ENCODE peak calls at places on chromosomes 12 and 14, in four cellular contexts. One of them, this sample, is unnamed.

GRCh38 chr12:24499151-24500146 is 449.5 kb downstream of the BCAT1 start:
- DNase-seq in K562: no peak
- DNase-seq in HL-60: no peak
- DNase-seq in GM12878: no peak
- DNase-seq in this sample: no peak

GRCh38 chr14:20356422-20356821 is 13.0 kb downstream of the PARP2 start:
- DNase-seq in HL-60: no peak
- DNase-seq in GM12878: no peak
- DNase-seq in K562: no peak
- DNase-seq in this sample: no peak

GRCh38 chr12:7061138-7061537 is 620 bp downstream of the C1S start:
- DNase-seq in HL-60: no peak
- DNase-seq in K562: no peak
- DNase-seq in GM12878: no peak
- DNase-seq in this sample: no peak

GRCh38 chr12:52655251-52655650 is 3.2 kb upstream of the KRT2 start:
- DNase-seq in K562: no peak
- DNase-seq in HL-60: no peak
- DNase-seq in GM12878: no peak
- DNase-seq in this sample: no peak

GRCh38 chr14:51056431-51056830 is 38.5 kb downstream of the TRIM9 start:
- DNase-seq in HL-60: no peak
- DNase-seq in K562: no peak
- DNase-seq in GM12878: no peak
- DNase-seq in this sample: no peak

GRCh38 chr12:6097384-6097783 is 27.1 kb downstream of the VWF start:
- DNase-seq in K562: no peak
- DNase-seq in HL-60: no peak
- DNase-seq in GM12878: no peak
- DNase-seq in this sample: no peak

GRCh38 chr12:81094718-81095360 is 17.0 kb downstream of the ACSS3 start:
- DNase-seq in GM12878: no peak
- DNase-seq in K562: no peak
- DNase-seq in HL-60: no peak
- DNase-seq in this sample: no peak

GRCh38 chr14:95463173-95463901 is 53.1 kb downstream of the SYNE3 start:
- DNase-seq in HL-60: no peak
- DNase-seq in GM12878: no peak
- DNase-seq in K562: no peak
- DNase-seq in this sample: no peak

GRCh38 chr14:100617715-100618693 is 30.8 kb upstream of the BEGAIN start:
- DNase-seq in GM12878: no peak
- DNase-seq in K562: no peak
- DNase-seq in HL-60: no peak
- DNase-seq in this sample: no peak

GRCh38 chr12:67705394-67706370 is 57.1 kb downstream of the DYRK2 start:
- DNase-seq in HL-60: no peak
- DNase-seq in GM12878: no peak
- DNase-seq in K562: no peak
- DNase-seq in this sample: no peak

GRCh38 chr14:79483472-79483871 is 727.8 kb downstream of the DIO2 start:
- DNase-seq in HL-60: no peak
- DNase-seq in GM12878: no peak
- DNase-seq in K562: no peak
- DNase-seq in this sample: no peak

GRCh38 chr12:46585854-46586621 is 213.5 kb upstream of the SLC38A2 start:
- DNase-seq in GM12878: no peak
- DNase-seq in K562: no peak
- DNase-seq in HL-60: no peak
- DNase-seq in this sample: no peak

GRCh38 chr12:20000229-20000869 is 368.0 kb upstream of the PDE3A start:
- DNase-seq in GM12878: no peak
- DNase-seq in K562: no peak
- DNase-seq in HL-60: no peak
- DNase-seq in this sample: no peak

GRCh38 chr14:29240046-29240445 is 473.5 kb downstream of the FOXG1 start:
- DNase-seq in K562: no peak
- DNase-seq in HL-60: no peak
- DNase-seq in GM12878: no peak
- DNase-seq in this sample: no peak

GRCh38 chr12:69991683-69992297 is 166.8 kb downstream of the MYRFL start:
- DNase-seq in K562: no peak
- DNase-seq in HL-60: no peak
- DNase-seq in GM12878: no peak
- DNase-seq in this sample: no peak

GRCh38 chr12:2384533-2385328 is 331.9 kb downstream of the CACNA1C start:
- DNase-seq in HL-60: no peak
- DNase-seq in K562: no peak
- DNase-seq in GM12878: no peak
- DNase-seq in this sample: no peak

GRCh38 chr14:62938774-62939173 is 106.5 kb downstream of the KCNH5 start:
- DNase-seq in HL-60: no peak
- DNase-seq in K562: no peak
- DNase-seq in GM12878: no peak
- DNase-seq in this sample: no peak

GRCh38 chr14:27528328-27528727 is 930.5 kb upstream of the NOVA1 start:
- DNase-seq in K562: no peak
- DNase-seq in GM12878: no peak
- DNase-seq in HL-60: no peak
- DNase-seq in this sample: no peak

GRCh38 chr12:53279888-53280498 is 11.9 kb downstream of the ESPL1 start:
- DNase-seq in HL-60: no peak
- DNase-seq in K562: no peak
- DNase-seq in GM12878: no peak
- DNase-seq in this sample: no peak

GRCh38 chr14:69887740-69888657 is 8.8 kb downstream of the SMOC1 start:
- DNase-seq in K562: no peak
- DNase-seq in HL-60: no peak
- DNase-seq in GM12878: no peak
- DNase-seq in this sample: no peak

GRCh38 chr12:130073721-130074120 is 88.5 kb upstream of the FZD10 start:
- DNase-seq in GM12878: no peak
- DNase-seq in K562: no peak
- DNase-seq in HL-60: no peak
- DNase-seq in this sample: no peak

GRCh38 chr14:100673085-100673806 is 53.4 kb upstream of the DLK1 start:
- DNase-seq in HL-60: no peak
- DNase-seq in GM12878: no peak
- DNase-seq in K562: no peak
- DNase-seq in this sample: no peak

GRCh38 chr14:58941666-58942065 is 246.8 kb upstream of the DAAM1 start:
- DNase-seq in GM12878: no peak
- DNase-seq in K562: no peak
- DNase-seq in HL-60: no peak
- DNase-seq in this sample: no peak

GRCh38 chr12:70443274-70443673 is 77.2 kb downstream of the KCNMB4 start:
- DNase-seq in HL-60: no peak
- DNase-seq in K562: no peak
- DNase-seq in GM12878: no peak
- DNase-seq in this sample: no peak

GRCh38 chr12:4269279-4269991 is 4.1 kb upstream of the CCND2 start:
- DNase-seq in K562: peak; percentile 68
- DNase-seq in HL-60: peak; percentile 76
- DNase-seq in GM12878: no peak
- DNase-seq in this sample: peak; percentile 61
- TF ChIP-seq POLR2AphosphoS5 in K562: no peak
- TF ChIP-seq POLR2AphosphoS5 in HL-60: peak; percentile 24
- TF ChIP-seq POLR2AphosphoS5 in GM12878: peak; percentile 77
- TF ChIP-seq POLR2AphosphoS5 in this sample: no peak

GRCh38 chr12:107684990-107685359 is 624 bp upstream of the PWP1 start:
- DNase-seq in HL-60: no peak
- DNase-seq in K562: peak; percentile 37
- DNase-seq in GM12878: no peak
- DNase-seq in this sample: no peak
- TF ChIP-seq SPI1 in HL-60: no peak
- TF ChIP-seq SPI1 in K562: no peak
- TF ChIP-seq SPI1 in GM12878: no peak
- TF ChIP-seq SPI1 in this sample: no peak

GRCh38 chr14:55436530-55436929 is 3.9 kb downstream of the TBPL2 start:
- DNase-seq in GM12878: no peak
- DNase-seq in HL-60: no peak
- DNase-seq in K562: no peak
- DNase-seq in this sample: no peak

GRCh38 chr14:55434805-55435174 is 5.6 kb downstream of the TBPL2 start:
- DNase-seq in GM12878: no peak
- DNase-seq in K562: no peak
- DNase-seq in HL-60: no peak
- DNase-seq in this sample: no peak

GRCh38 chr14:55430024-55430690 is 10.3 kb downstream of the TBPL2 start:
- DNase-seq in GM12878: no peak
- DNase-seq in K562: peak; percentile 29
- DNase-seq in HL-60: no peak
- DNase-seq in this sample: no peak

GRCh38 chr14:55433880-55434804 is 6.3 kb downstream of the TBPL2 start:
- DNase-seq in GM12878: no peak
- DNase-seq in K562: no peak
- DNase-seq in HL-60: no peak
- DNase-seq in this sample: no peak

DNA sequence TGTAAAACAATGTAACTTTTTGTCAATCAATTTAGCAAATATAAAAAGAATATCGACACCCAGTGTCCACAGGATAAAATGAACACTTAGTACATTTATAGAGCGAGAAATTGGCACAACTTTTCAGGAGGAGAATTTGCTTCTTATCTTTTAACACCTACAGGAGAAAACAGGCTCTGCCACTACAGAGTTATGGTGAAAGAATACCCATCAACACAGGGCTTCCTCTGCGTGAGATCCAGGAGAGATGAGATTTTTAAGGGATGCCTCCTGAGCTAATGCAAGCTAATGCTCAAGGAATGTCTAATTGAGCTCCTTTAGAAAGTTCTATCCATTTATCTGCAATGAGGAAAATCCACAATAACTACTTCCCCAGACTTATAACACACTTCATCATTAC is 7.8 kb downstream of the TBPL2 start:
- DNase-seq in K562: no peak
- DNase-seq in GM12878: no peak
- DNase-seq in HL-60: no peak
- DNase-seq in this sample: no peak
- TF ChIP-seq POLR2AphosphoS5 in K562: no peak
- TF ChIP-seq POLR2AphosphoS5 in GM12878: no peak
- TF ChIP-seq POLR2AphosphoS5 in HL-60: no peak
- TF ChIP-seq POLR2AphosphoS5 in this sample: no peak

DNA sequence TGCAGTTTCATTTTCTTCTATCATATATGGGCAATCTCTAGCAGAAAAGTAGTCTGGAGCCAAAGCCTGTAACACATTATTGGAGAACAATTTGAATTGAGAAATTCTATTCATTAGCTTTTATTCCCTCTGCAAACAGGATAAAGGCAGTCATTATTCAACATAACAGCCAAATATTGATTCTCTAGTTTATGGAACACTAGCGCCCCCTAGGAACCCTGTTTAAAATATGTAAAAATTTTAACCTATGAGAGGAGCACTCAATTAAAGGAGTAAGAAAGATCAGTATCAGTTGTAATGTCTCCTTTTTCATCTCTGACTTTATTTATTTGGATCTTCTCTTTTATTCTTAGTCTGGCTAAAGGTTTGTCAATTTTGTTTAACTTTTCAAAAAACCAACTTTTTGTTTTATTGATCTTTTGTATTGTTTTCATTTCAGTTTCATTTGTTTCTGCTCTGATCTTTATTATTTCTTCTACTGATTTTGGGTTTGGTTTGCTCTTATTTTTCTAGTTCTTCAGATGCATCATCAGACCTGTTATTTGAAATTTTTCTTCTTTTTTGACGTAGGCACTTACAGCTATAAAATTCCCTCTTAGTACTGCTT is 4.8 kb upstream of the LMNTD1 start:
- DNase-seq in HL-60: no peak
- DNase-seq in GM12878: no peak
- DNase-seq in K562: peak; percentile 13
- DNase-seq in this sample: no peak
- TF ChIP-seq SPI1 in HL-60: no peak
- TF ChIP-seq SPI1 in GM12878: no peak
- TF ChIP-seq SPI1 in K562: no peak
- TF ChIP-seq SPI1 in this sample: no peak